ENCODE peak calls at places on chromosomes 7 and 10, in ten cellular contexts. W is heart left ventricle, N is PC-3, T is body of pancreas, J is AG04450, B is cardiac muscle cell, A is PC-9, M is tibial artery, Q is kidney, I is HCT116. Z is an unnamed sample.

GRCh38 chr7:27686315-27686714 is 23.6 kb upstream of the HIBADH start:
- DNase-seq in W (no peak), N (peak; percentile 10), T (no peak), J (no peak), B (peak; percentile 36), A (no peak), M (no peak), Q (no peak), I (no peak), Z (no peak)

GRCh38 chr10:107971411-107971810 is 806.9 kb upstream of the SORCS1 start:
- DNase-seq in W (no peak), N (peak; percentile 79), T (no peak), J (no peak), B (peak; percentile 50), A (no peak), M (no peak), Q (no peak), I (no peak), Z (no peak)

GRCh38 chr10:80741278-80741677 is 203.6 kb downstream of the SH2D4B start:
- DNase-seq in W (no peak), N (no peak), T (no peak), J (no peak), B (no peak), A (no peak), M (no peak), Q (no peak), I (no peak), Z (no peak)

GRCh38 chr10:5890519-5890878 is 456 bp downstream of the FBH1 start:
- DNase-seq in W (no peak), N (peak; percentile 1), T (peak; percentile 35), J (no peak), B (peak; percentile 18), A (no peak), M (no peak), Q (no peak), I (no peak), Z (peak; percentile 77)

GRCh38 chr7:74479066-74479781 is 25.5 kb downstream of the GTF2IRD1 start:
- DNase-seq in W (no peak), N (peak; percentile 18), T (peak; percentile 31), J (no peak), B (peak; percentile 52), A (no peak), M (peak; percentile 77), Q (peak; percentile 91), I (no peak), Z (no peak)

GRCh38 chr7:21572914-21573313 is 30.1 kb downstream of the DNAH11 start:
- DNase-seq in W (no peak), N (no peak), T (no peak), J (no peak), B (no peak), A (no peak), M (no peak), Q (no peak), I (no peak), Z (no peak)

GRCh38 chr7:130401101-130401500 is 20.8 kb downstream of the CPA1 start:
- DNase-seq in W (no peak), N (no peak), T (no peak), J (no peak), B (no peak), A (no peak), M (no peak), Q (no peak), I (no peak), Z (no peak)

GRCh38 chr10:25226775-25227682 is 52.2 kb downstream of the GPR158 start:
- DNase-seq in W (no peak), N (peak; percentile 59), T (peak; percentile 37), J (no peak), B (peak; percentile 84), A (no peak), M (no peak), Q (no peak), I (peak; percentile 48), Z (no peak)

GRCh38 chr7:112084506-112084905 is 121.7 kb downstream of the DOCK4 start:
- DNase-seq in W (no peak), N (no peak), T (no peak), J (no peak), B (peak; percentile 49), A (no peak), M (no peak), Q (no peak), I (no peak), Z (no peak)

GRCh38 chr10:4519691-4520402 is 306.2 kb upstream of the AKR1E2 start:
- DNase-seq in W (no peak), N (no peak), T (no peak), J (no peak), B (peak; percentile 95), A (no peak), M (no peak), Q (no peak), I (no peak), Z (no peak)

GRCh38 chr7:33831389-33832118 is 73.8 kb upstream of the BMPER start:
- DNase-seq in W (no peak), N (peak; percentile 32), T (no peak), J (no peak), B (peak; percentile 51), A (no peak), M (no peak), Q (no peak), I (no peak), Z (no peak)

GRCh38 chr7:155188821-155189599 is 108.7 kb upstream of the INSIG1 start:
- DNase-seq in W (no peak), N (no peak), T (no peak), J (peak; percentile 36), B (peak; percentile 45), A (no peak), M (no peak), Q (no peak), I (no peak), Z (peak; percentile 61)

GRCh38 chr10:95604630-95605029 is 43.5 kb upstream of the SORBS1 start:
- DNase-seq in W (no peak), N (no peak), T (no peak), J (no peak), B (no peak), A (no peak), M (no peak), Q (no peak), I (no peak), Z (no peak)

GRCh38 chr7:42677751-42678231 is 234.1 kb downstream of the C7orf25 start:
- DNase-seq in W (no peak), N (peak; percentile 89), T (no peak), J (no peak), B (peak; percentile 92), A (no peak), M (no peak), Q (no peak), I (no peak), Z (no peak)

GRCh38 chr10:86659161-86659691 is 4.9 kb downstream of the OPN4 start:
- DNase-seq in W (peak; percentile 58), N (no peak), T (no peak), J (no peak), B (no peak), A (no peak), M (peak; percentile 43), Q (peak; percentile 58), I (no peak), Z (peak; percentile 68)

GRCh38 chr7:29610031-29610490 is 46.4 kb downstream of the PRR15 start:
- DNase-seq in W (no peak), N (no peak), T (no peak), J (no peak), B (peak; percentile 22), A (no peak), M (no peak), Q (no peak), I (no peak), Z (no peak)
- TF ChIP-seq CTCF in W (no peak), N (peak; percentile 27), T (no peak), J (no peak), B (no peak), A (peak; percentile 1), M (no peak), Q (no peak), I (no peak), Z (no peak)

GRCh38 chr10:35638116-35638515 is 4.0 kb downstream of the FZD8 start:
- DNase-seq in W (no peak), N (peak; percentile 59), T (no peak), J (no peak), B (no peak), A (no peak), M (no peak), Q (no peak), I (no peak), Z (no peak)

GRCh38 chr10:35639021-35639521 is 3.0 kb downstream of the FZD8 start:
- DNase-seq in W (no peak), N (peak; percentile 55), T (no peak), J (no peak), B (no peak), A (no peak), M (no peak), Q (no peak), I (no peak), Z (no peak)

GRCh38 chr10:35637456-35637855 is 4.6 kb downstream of the FZD8 start:
- DNase-seq in W (no peak), N (peak; percentile 54), T (no peak), J (no peak), B (peak; percentile 6), A (no peak), M (no peak), Q (no peak), I (no peak), Z (no peak)

GRCh38 chr10:35635576-35635975 is 6.5 kb downstream of the FZD8 start:
- DNase-seq in W (no peak), N (peak; percentile 100), T (peak; percentile 51), J (peak; percentile 32), B (peak; percentile 75), A (no peak), M (no peak), Q (no peak), I (peak; percentile 57), Z (no peak)

GRCh38 chr10:35636942-35637341 is 5.2 kb downstream of the FZD8 start:
- DNase-seq in W (no peak), N (peak; percentile 70), T (no peak), J (no peak), B (no peak), A (no peak), M (no peak), Q (no peak), I (no peak), Z (no peak)
- H3K27ac ChIP-seq in W (peak overlapping the region; percentile 15), N (peak overlapping the region; percentile 71), T (no peak overlapping the region), J (no peak overlapping the region), B (no peak overlapping the region), A (no peak overlapping the region), M (no peak overlapping the region), Q (no peak overlapping the region), I (no peak overlapping the region), Z (no peak overlapping the region)

DNA sequence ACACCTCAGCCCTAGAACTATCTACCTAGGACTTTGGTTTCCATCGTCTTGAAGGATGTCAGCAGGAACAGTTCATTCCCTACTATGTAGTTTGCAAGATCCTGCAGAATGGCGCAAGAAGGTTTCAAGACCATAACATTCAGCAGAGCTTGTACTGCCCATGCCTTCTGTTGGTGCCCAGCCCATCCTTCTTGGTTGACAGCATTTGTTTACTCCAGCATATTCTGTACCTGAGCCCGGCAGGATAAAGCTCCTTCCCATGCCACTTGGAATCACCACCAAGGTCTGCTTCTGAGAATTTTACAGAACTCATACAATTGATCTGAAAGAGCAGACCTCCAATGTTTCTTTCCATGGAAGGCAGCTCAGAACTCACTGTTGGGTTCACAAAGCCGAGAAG is 150.8 kb downstream of the ARID5B start:
- DNase-seq in W (no peak), N (no peak), T (no peak), J (no peak), B (no peak), A (no peak), M (no peak), Q (no peak), I (no peak), Z (no peak)
- H3K4me3 ChIP-seq in W (no peak overlapping the region), N (no peak overlapping the region), T (no peak overlapping the region), J (peak overlapping the region; percentile 94), B (no peak overlapping the region), A (no peak overlapping the region), M (peak overlapping the region; percentile 62), Q (peak overlapping the region; percentile 91), I (no peak overlapping the region), Z (peak overlapping the region; percentile 77)

GRCh38 chr10:17115683-17116082 is 13.9 kb downstream of the CUBN start:
- DNase-seq in W (no peak), N (peak; percentile 68), T (no peak), J (no peak), B (peak; percentile 27), A (peak; percentile 80), M (no peak), Q (no peak), I (peak; percentile 18), Z (no peak)
- TF ChIP-seq CTCF in W (no peak), N (peak; percentile 33), T (no peak), J (peak; percentile 34), B (peak; percentile 19), A (no peak), M (no peak), Q (no peak), I (no peak), Z (no peak)

Z was measured in coronary artery.